ENCODE peak calls at places on chromosomes 11 and 22, in seven cellular contexts. F is thoracic aorta, N is left lung, V is pancreas, E is foreskin keratinocyte, I is upper lobe of right lung, L is RWPE2. Q is an unnamed sample. For H3K4me1, the result is how much of the 10 kb centered on the place peaks cover.

GRCh38 chr11:18064450-18065048 is 18.5 kb upstream of the TPH1 start:
- ATAC-seq in V (peak), E (no peak), I (no peak), L (no peak), F (no peak), N (no peak), Q (no peak)

GRCh38 chr22:19241593-19241906 is 50.0 kb downstream of the CLTCL1 start:
- ATAC-seq in F (no peak), V (no peak), I (no peak), L (no peak), E (no peak), N (no peak), Q (no peak)

GRCh38 chr11:21514298-21514697 is 678.6 kb upstream of the ANO5 start:
- ATAC-seq in F (no peak), E (peak), I (no peak), L (peak), N (no peak), V (no peak), Q (no peak)

GRCh38 chr11:115581871-115582639 is 77.8 kb upstream of the CADM1 start:
- ATAC-seq in I (peak), N (peak), E (peak), V (no peak), F (no peak), L (peak), Q (no peak)

GRCh38 chr11:17714870-17715269 is 4.5 kb upstream of the MYOD1 start:
- ATAC-seq in V (no peak), N (no peak), I (no peak), F (no peak), E (no peak), L (no peak), Q (no peak)

GRCh38 chr11:70687716-70688115 is 289.4 kb downstream of the CTTN start:
- ATAC-seq in I (peak), N (no peak), V (no peak), F (no peak), L (no peak), E (no peak), Q (no peak)

GRCh38 chr11:18408558-18409242 is 3.4 kb upstream of the LDHC start:
- ATAC-seq in I (no peak), E (no peak), F (no peak), N (no peak), L (peak), V (no peak), Q (no peak)

GRCh38 chr11:42974510-42974909 is 337.3 kb upstream of the API5 start:
- ATAC-seq in L (no peak), V (no peak), N (no peak), F (no peak), I (no peak), E (no peak), Q (no peak)

GRCh38 chr11:86938900-86939880 is 16.0 kb downstream of the FZD4 start:
- ATAC-seq in V (peak), E (peak), L (peak), N (peak), I (peak), F (no peak), Q (no peak)

GRCh38 chr11:116500002-116500832 is 272.6 kb downstream of the BUD13 start:
- ATAC-seq in E (no peak), I (no peak), N (no peak), F (no peak), V (no peak), L (no peak), Q (no peak)

GRCh38 chr22:50705219-50705691 is 32.6 kb downstream of the SHANK3 start:
- ATAC-seq in I (peak), L (no peak), N (peak), F (no peak), E (peak), V (no peak), Q (peak)

GRCh38 chr11:28621648-28622215 is 513.5 kb downstream of the METTL15 start:
- ATAC-seq in I (no peak), L (no peak), E (no peak), F (no peak), N (peak), V (no peak), Q (no peak)

GRCh38 chr11:5369793-5370192 is 13.8 kb upstream of the OR51M1 start:
- ATAC-seq in N (no peak), E (no peak), F (no peak), I (no peak), L (no peak), V (no peak), Q (peak)

GRCh38 chr11:22807855-22808558 is 21.6 kb downstream of the SVIP start:
- ATAC-seq in L (peak), F (no peak), N (no peak), E (no peak), V (no peak), I (no peak), Q (no peak)

GRCh38 chr11:61799665-61800284 is 7.1 kb downstream of the FEN1 start:
- ATAC-seq in I (no peak), E (no peak), L (no peak), F (no peak), V (no peak), N (no peak), Q (no peak)

GRCh38 chr11:9280655-9281301 is 15.6 kb upstream of the DENND5A start:
- ATAC-seq in F (no peak), E (no peak), L (peak), N (peak), V (peak), I (peak), Q (no peak)

GRCh38 chr22:21718492-21718891 is 17.1 kb downstream of the YPEL1 start:
- ATAC-seq in L (no peak), F (no peak), E (no peak), V (no peak), I (no peak), N (no peak), Q (no peak)

GRCh38 chr11:134024420-134025085 is 44.3 kb upstream of the JAM3 start:
- ATAC-seq in L (peak), V (no peak), N (no peak), F (no peak), E (peak), I (no peak), Q (no peak)

GRCh38 chr11:47503227-47503626 is 49.7 kb downstream of the CELF1 start:
- ATAC-seq in V (no peak), E (no peak), N (no peak), I (no peak), L (no peak), F (no peak), Q (no peak)

GRCh38 chr11:114026355-114026754 is 33.2 kb upstream of the ZBTB16 start:
- ATAC-seq in E (peak), N (no peak), L (peak), F (no peak), I (peak), V (no peak), Q (no peak)

GRCh38 chr11:12319734-12320387 is 57.5 kb upstream of the PARVA start:
- ATAC-seq in F (no peak), V (no peak), L (no peak), E (no peak), N (no peak), I (no peak), Q (no peak)

GRCh38 chr22:35150163-35151107 is 84.5 kb downstream of the ISX start:
- ATAC-seq in F (no peak), E (peak), I (peak), V (no peak), N (peak), L (peak), Q (no peak)

GRCh38 chr22:50272103-50272782 is 2.1 kb upstream of the MAPK11 start:
- ATAC-seq in I (no peak), V (no peak), N (no peak), L (no peak), F (no peak), E (no peak), Q (no peak)

GRCh38 chr11:131370090-131370751 is at the start of gene NTM:
- ATAC-seq in V (peak), L (no peak), I (peak), N (peak), E (peak), F (no peak), Q (peak)

GRCh38 chr11:66607126-66607834 is 9.2 kb upstream of the RBM14 start:
- ATAC-seq in N (peak), L (peak), V (peak), F (peak), I (no peak), E (no peak), Q (peak)

GRCh38 chr11:86486261-86487030 is 111.8 kb downstream of the CCDC81 start:
- ATAC-seq in V (no peak), N (peak), I (peak), F (no peak), E (no peak), L (no peak), Q (peak)

GRCh38 chr22:50703726-50704509 is 31.3 kb downstream of the SHANK3 start:
- ATAC-seq in N (no peak), F (no peak), I (no peak), E (no peak), L (no peak), V (no peak), Q (no peak)

GRCh38 chr22:50581950-50582561 is 593 bp downstream of the CHKB start:
- ATAC-seq in V (no peak), E (no peak), I (no peak), N (peak), F (no peak), L (no peak), Q (no peak)

GRCh38 chr22:36578619-36579018 is 49.7 kb upstream of the EIF3D start:
- ATAC-seq in I (no peak), L (no peak), F (no peak), E (no peak), V (no peak), N (no peak), Q (no peak)

GRCh38 chr11:17602105-17603001 is 55.3 kb downstream of the OTOG start:
- ATAC-seq in N (no peak), V (no peak), E (no peak), F (no peak), I (no peak), L (no peak), Q (no peak)

GRCh38 chr11:991034-991433 is 45.5 kb downstream of the MUC6 start:
- ATAC-seq in E (no peak), V (no peak), L (no peak), N (no peak), F (no peak), I (no peak), Q (no peak)

GRCh38 chr22:24776525-24776924 is 2.0 kb upstream of the PIWIL3 start:
- ATAC-seq in N (no peak), V (no peak), L (no peak), F (no peak), I (no peak), E (no peak), Q (no peak)

GRCh38 chr11:133386262-133386661 is 146.0 kb downstream of the OPCML start:
- ATAC-seq in V (no peak), L (no peak), N (no peak), F (no peak), E (no peak), I (no peak), Q (no peak)

GRCh38 chr11:78961186-78961782 is 386.6 kb upstream of the NARS2 start:
- ATAC-seq in L (peak), E (peak), N (peak), I (peak), V (peak), F (no peak), Q (no peak)

GRCh38 chr22:49793296-49793695 is 34.4 kb downstream of the BRD1 start:
- ATAC-seq in L (no peak), F (no peak), N (no peak), V (no peak), I (no peak), E (no peak), Q (no peak)

GRCh38 chr22:24486501-24486921 is 8.6 kb upstream of the UPB1 start:
- ATAC-seq in V (no peak), I (no peak), E (peak), N (no peak), L (peak), F (no peak), Q (no peak)

GRCh38 chr11:102061276-102061675 is 14.0 kb downstream of the CFAP300 start:
- ATAC-seq in F (no peak), E (peak), V (no peak), L (no peak), I (peak), N (peak), Q (no peak)
- TF ChIP-seq CTCF in F (no peak), E (peak), V (no peak), L (no peak), I (peak), N (no peak), Q (no peak)

DNA sequence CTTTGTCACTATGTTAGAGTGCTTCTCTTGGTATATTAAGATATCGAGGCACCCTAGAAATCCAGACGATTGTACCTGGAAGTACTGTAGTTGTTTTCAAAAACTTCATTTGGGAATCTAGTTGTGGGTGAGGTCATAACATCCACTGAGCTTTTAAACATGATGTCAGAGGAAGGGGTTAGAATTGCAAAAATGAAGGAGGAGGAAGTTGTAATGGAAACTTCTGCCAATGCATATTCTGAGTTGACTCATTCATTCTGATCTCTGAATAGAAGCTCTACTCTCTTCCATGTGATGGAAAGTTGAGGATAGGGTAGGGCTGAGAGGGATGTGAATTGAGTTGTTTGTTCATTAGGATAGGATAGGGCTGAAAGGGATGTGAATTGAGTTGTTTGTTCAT is 7.7 kb downstream of the CD44 start:
- ATAC-seq in N (no peak), E (no peak), V (no peak), F (no peak), L (no peak), I (no peak), Q (no peak)
- H3K4me1 ChIP-seq in N (half or more), E (under half), V (under half), F (half or more), L (half or more), I (half or more), Q (half or more)

DNA sequence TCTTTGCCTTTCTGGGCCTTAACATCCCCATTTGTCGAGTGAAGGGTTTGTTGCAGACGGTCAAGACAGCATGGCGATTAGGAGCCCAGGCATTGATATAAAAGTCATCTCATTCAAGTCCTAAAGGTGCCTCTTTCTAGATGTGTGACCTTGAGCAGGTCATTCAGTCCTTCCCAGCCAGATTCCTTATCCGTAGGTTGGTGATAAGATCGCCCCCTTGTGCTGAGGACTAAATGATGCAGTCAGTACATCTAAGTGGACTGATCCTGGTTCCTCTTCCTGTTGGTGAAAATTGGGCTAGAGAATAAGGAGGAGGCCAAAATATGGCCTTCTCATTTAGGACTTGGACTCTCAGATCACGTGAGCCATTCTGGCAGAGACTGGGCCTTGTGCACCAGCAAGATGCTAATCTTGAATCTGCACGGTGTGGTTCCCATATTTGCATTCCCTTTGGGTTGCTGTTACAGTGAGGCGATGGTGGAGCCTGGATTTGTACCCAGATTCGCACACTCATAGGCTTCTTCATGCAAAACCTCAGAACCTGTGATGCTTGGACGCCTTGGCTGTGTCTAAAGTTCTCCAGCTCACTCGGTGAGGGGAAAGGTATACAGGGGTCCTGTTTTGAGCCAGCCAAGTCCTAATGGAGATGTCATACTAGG is 156.8 kb downstream of the MYO18B start:
- ATAC-seq in V (no peak), I (peak), L (no peak), N (no peak), F (no peak), E (no peak), Q (no peak)
- TF ChIP-seq CTCF in V (no peak), I (peak), L (no peak), N (no peak), F (no peak), E (peak), Q (no peak)

GRCh38 chr11:27465629-27466028 is 7.0 kb downstream of the LGR4 start:
- ATAC-seq in L (no peak), F (no peak), I (no peak), N (no peak), V (no peak), E (no peak), Q (no peak)
- H3K4me1 ChIP-seq in L (half or more), F (half or more), I (under half), N (under half), V (under half), E (half or more), Q (under half)

GRCh38 chr11:130199792-130200191 is 40.2 kb downstream of the ST14 start:
- ATAC-seq in L (no peak), N (no peak), V (no peak), F (no peak), E (no peak), I (no peak), Q (no peak)

GRCh38 chr11:130201026-130201425 is 41.4 kb downstream of the ST14 start:
- ATAC-seq in V (no peak), L (no peak), N (no peak), E (no peak), F (no peak), I (no peak), Q (no peak)

GRCh38 chr11:130197386-130198035 is 37.9 kb downstream of the ST14 start:
- ATAC-seq in F (no peak), L (peak), V (no peak), I (no peak), N (no peak), E (peak), Q (no peak)

GRCh38 chr11:130198292-130198691 is 38.7 kb downstream of the ST14 start:
- ATAC-seq in F (no peak), I (no peak), E (no peak), L (no peak), N (no peak), V (no peak), Q (no peak)

DNA sequence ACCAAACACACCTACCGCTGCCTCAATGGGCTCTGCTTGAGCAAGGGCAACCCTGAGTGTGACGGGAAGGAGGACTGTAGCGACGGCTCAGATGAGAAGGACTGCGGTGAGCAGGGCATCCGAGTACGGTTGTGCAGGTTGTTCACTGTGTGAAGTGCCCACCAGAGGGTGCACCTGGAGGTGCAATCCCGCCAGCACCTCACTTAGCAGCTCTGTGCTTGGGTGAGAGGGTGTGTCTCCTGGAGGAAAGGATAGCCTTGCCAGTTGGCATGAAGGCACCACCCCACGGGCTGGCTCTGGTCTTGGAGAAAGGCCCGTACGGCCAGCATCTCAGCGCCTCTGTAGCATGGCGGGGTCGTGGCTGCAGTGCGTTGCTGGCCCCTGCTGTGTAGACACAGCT is 39.4 kb downstream of the ST14 start:
- ATAC-seq in V (no peak), F (no peak), I (no peak), N (no peak), L (no peak), E (no peak), Q (no peak)
- TF ChIP-seq CTCF in V (no peak), F (no peak), I (no peak), N (no peak), L (no peak), E (peak), Q (no peak)

DNA sequence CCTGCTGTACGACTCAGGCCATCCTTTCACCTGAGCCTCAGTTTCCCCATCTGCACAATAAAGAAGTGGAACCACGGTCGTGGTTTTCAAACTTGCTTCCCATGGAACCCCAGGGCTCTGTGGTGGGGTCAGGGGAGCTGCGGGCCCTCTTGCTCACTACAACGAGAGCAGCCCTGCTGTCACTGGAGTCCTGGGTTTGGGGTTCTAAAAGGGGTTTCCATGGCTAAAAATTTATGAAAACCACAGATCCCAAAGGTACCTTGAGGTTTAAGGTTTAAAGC is 45.4 kb upstream of the CARS1 start:
- ATAC-seq in V (no peak), I (no peak), F (no peak), L (no peak), N (no peak), E (no peak), Q (no peak)
- H3K4me1 ChIP-seq in V (under half), I (under half), F (under half), L (under half), N (under half), E (under half), Q (under half)

GRCh38 chr11:75531325-75531724 is 5.6 kb upstream of the GDPD5 start:
- ATAC-seq in F (no peak), L (no peak), E (no peak), N (no peak), I (no peak), V (no peak), Q (peak)
- TF ChIP-seq CTCF in F (no peak), L (no peak), E (no peak), N (no peak), I (no peak), V (no peak), Q (no peak)

GRCh38 chr11:119047205-119047604 is 9.8 kb downstream of the HYOU1 start:
- ATAC-seq in E (no peak), F (no peak), V (no peak), I (no peak), N (no peak), L (no peak), Q (no peak)
- H3K4me1 ChIP-seq in E (under half), F (under half), V (under half), I (under half), N (under half), L (under half), Q (under half)

DNA sequence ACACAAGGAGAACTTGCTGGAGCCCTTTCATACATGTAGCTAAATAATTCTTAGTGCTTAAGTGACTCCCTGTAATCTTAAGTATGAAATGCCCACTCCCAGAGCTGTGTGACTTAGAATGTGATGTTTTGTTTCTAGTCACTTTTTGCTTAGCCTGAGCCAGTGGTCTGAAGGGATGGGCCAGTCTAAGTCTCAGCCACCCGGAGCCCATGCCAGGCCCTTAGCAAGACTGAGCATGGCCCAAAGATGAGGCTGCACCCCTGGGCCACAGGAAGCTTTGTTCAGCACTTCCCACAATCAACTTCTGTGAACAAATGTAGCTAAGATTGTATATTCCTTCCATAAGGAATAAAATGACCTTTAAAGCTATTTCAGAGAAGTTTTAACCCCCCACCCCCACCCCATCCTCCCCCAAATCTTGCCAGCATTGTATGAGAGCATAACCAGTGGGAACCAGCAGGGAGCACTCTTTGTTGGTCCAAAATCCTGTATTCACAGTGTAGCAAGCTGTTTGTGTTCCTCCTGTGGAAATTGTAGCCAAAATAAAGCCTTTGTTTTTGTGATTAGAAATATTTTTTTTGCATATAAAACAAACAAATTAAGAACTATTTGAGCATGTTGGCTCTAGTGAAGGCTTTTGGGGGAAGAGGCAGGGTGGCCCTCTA is 73.8 kb upstream of the GAL start:
- ATAC-seq in F (no peak), I (peak), L (no peak), E (no peak), V (no peak), N (peak), Q (no peak)
- TF ChIP-seq CTCF in F (no peak), I (no peak), L (peak), E (peak), V (no peak), N (no peak), Q (no peak)